ENCODE peak calls at places on chromosome 22, in six cellular contexts. V is HT1080, Y is T-helper 2 cell, P is ovary, A is LoVo, J is AG09309. T is an unnamed sample.

GRCh38 chr22:40076702-40077645 is 82.2 kb downstream of the FAM83F start:
- DNase-seq in V (no peak), Y (no peak), P (no peak), A (no peak), J (no peak), T (peak)

GRCh38 chr22:26565889-26566288 is 24.0 kb downstream of the TPST2 start:
- DNase-seq in V (no peak), Y (no peak), P (no peak), A (no peak), J (no peak), T (no peak)

GRCh38 chr22:45978275-45978713 is 1.3 kb upstream of the WNT7B start:
- DNase-seq in V (no peak), Y (no peak), P (no peak), A (no peak), J (no peak), T (no peak)

GRCh38 chr22:24390576-24390975 is 36.8 kb upstream of the ADORA2A start:
- DNase-seq in V (no peak), Y (no peak), P (no peak), A (no peak), J (no peak), T (no peak)

GRCh38 chr22:22431271-22432220 is 77.0 kb downstream of the ZNF280B start:
- DNase-seq in V (peak), Y (no peak), P (no peak), A (peak), J (peak), T (no peak)

GRCh38 chr22:50250555-50251471 is at the start of gene HDAC10:
- DNase-seq in V (peak), Y (peak), P (peak), A (peak), J (no peak), T (peak)

GRCh38 chr22:29308791-29309262 is 2.4 kb downstream of the GAS2L1 start:
- DNase-seq in V (peak), Y (no peak), P (peak), A (no peak), J (peak), T (no peak)

GRCh38 chr22:28594076-28594783 is 85.4 kb downstream of the TTC28 start:
- DNase-seq in V (no peak), Y (no peak), P (no peak), A (no peak), J (no peak), T (no peak)

GRCh38 chr22:21015051-21016006 is at the start of gene P2RX6:
- DNase-seq in V (peak), Y (no peak), P (peak), A (no peak), J (no peak), T (peak)

GRCh38 chr22:49823289-49824045 is 4.2 kb downstream of the BRD1 start:
- DNase-seq in V (no peak), Y (no peak), P (no peak), A (no peak), J (no peak), T (no peak)

GRCh38 chr22:42931421-42932196 is 74.5 kb upstream of the ARFGAP3 start:
- DNase-seq in V (no peak), Y (no peak), P (no peak), A (no peak), J (no peak), T (no peak)

GRCh38 chr22:32696089-32696488 is 105.4 kb upstream of the TIMP3 start:
- DNase-seq in V (no peak), Y (no peak), P (no peak), A (no peak), J (no peak), T (no peak)

GRCh38 chr22:47615051-47615450 is 852.6 kb downstream of the TBC1D22A start:
- DNase-seq in V (no peak), Y (no peak), P (no peak), A (no peak), J (no peak), T (no peak)

GRCh38 chr22:36818010-36818642 is 1.3 kb upstream of the PVALB start:
- DNase-seq in V (peak), Y (no peak), P (no peak), A (no peak), J (no peak), T (no peak)

GRCh38 chr22:39520874-39521857 is 804 bp downstream of the ATF4 start:
- DNase-seq in V (peak), Y (peak), P (peak), A (peak), J (no peak), T (peak)

GRCh38 chr22:38437416-38437815 is 17.6 kb downstream of the KCNJ4 start:
- DNase-seq in V (peak), Y (no peak), P (no peak), A (no peak), J (no peak), T (no peak)

GRCh38 chr22:41290262-41291221 is 4.6 kb upstream of the RANGAP1 start:
- DNase-seq in V (peak), Y (no peak), P (no peak), A (no peak), J (peak), T (peak)

GRCh38 chr22:41557401-41558240 is 3.2 kb upstream of the CSDC2 start:
- DNase-seq in V (peak), Y (no peak), P (peak), A (no peak), J (peak), T (no peak)

GRCh38 chr22:48371391-48371790 is 1456.3 kb downstream of the BRD1 start:
- DNase-seq in V (no peak), Y (no peak), P (no peak), A (no peak), J (no peak), T (no peak)